ENCODE peak calls at places on chromosomes 4 and X, in seven cellular contexts. M is IMR-90, U is mesendoderm, Z is neuronal stem cell, P is mesenchymal stem cell, L is H1, I is trophoblast cell. B is an unnamed sample.

GRCh38 chr4:30005995-30006394 is 714.2 kb upstream of the PCDH7 start:
- DNase-seq in M (no peak), U (no peak), Z (no peak), P (no peak), L (no peak), I (no peak), B (no peak)

GRCh38 chrX:129836827-129837226 is 6.9 kb downstream of the ZDHHC9 start:
- DNase-seq in M (no peak), U (no peak), Z (no peak), P (no peak), L (no peak), I (peak), B (no peak)

GRCh38 chrX:135973025-135973547 is 702 bp downstream of the MMGT1 start:
- DNase-seq in M (peak), U (no peak), Z (no peak), P (peak), L (no peak), I (no peak), B (no peak)

GRCh38 chr4:115278830-115279229 is 165.4 kb upstream of the NDST4 start:
- DNase-seq in M (no peak), U (no peak), Z (no peak), P (no peak), L (no peak), I (no peak), B (no peak)

GRCh38 chr4:2105559-2105958 is 46.4 kb downstream of the NAT8L start:
- DNase-seq in M (peak), U (no peak), Z (no peak), P (no peak), L (no peak), I (no peak), B (no peak)

GRCh38 chr4:95556460-95556859 is 7.7 kb upstream of the UNC5C start:
- DNase-seq in M (no peak), U (peak), Z (no peak), P (peak), L (no peak), I (no peak), B (no peak)

GRCh38 chrX:87409113-87409841 is 108.3 kb upstream of the KLHL4 start:
- DNase-seq in M (peak), U (peak), Z (no peak), P (peak), L (no peak), I (no peak), B (no peak)

GRCh38 chrX:15947648-15948317 is 93.2 kb upstream of the AP1S2 start:
- DNase-seq in M (peak), U (peak), Z (peak), P (peak), L (peak), I (no peak), B (peak)

GRCh38 chr4:153486281-153487151 is 20.4 kb downstream of the TMEM131L start:
- DNase-seq in M (peak), U (peak), Z (no peak), P (peak), L (no peak), I (peak), B (peak)

GRCh38 chr4:178738026-178738425 is 1295.8 kb upstream of the AGA start:
- DNase-seq in M (no peak), U (no peak), Z (no peak), P (no peak), L (no peak), I (no peak), B (no peak)

GRCh38 chrX:40272141-40272540 is 174.4 kb upstream of the BCOR start:
- DNase-seq in M (no peak), U (no peak), Z (no peak), P (no peak), L (no peak), I (peak), B (no peak)

GRCh38 chr4:38266616-38267015 is 306.4 kb downstream of the PTTG2 start:
- DNase-seq in M (peak), U (no peak), Z (no peak), P (peak), L (no peak), I (peak), B (no peak)

GRCh38 chrX:48492293-48492910 is 16.4 kb upstream of the PORCN start:
- DNase-seq in M (peak), U (no peak), Z (no peak), P (peak), L (no peak), I (no peak), B (no peak)

GRCh38 chr4:87985887-87986200 is 10.3 kb downstream of the SPP1 start:
- DNase-seq in M (no peak), U (no peak), Z (no peak), P (no peak), L (no peak), I (no peak), B (no peak)

DNA sequence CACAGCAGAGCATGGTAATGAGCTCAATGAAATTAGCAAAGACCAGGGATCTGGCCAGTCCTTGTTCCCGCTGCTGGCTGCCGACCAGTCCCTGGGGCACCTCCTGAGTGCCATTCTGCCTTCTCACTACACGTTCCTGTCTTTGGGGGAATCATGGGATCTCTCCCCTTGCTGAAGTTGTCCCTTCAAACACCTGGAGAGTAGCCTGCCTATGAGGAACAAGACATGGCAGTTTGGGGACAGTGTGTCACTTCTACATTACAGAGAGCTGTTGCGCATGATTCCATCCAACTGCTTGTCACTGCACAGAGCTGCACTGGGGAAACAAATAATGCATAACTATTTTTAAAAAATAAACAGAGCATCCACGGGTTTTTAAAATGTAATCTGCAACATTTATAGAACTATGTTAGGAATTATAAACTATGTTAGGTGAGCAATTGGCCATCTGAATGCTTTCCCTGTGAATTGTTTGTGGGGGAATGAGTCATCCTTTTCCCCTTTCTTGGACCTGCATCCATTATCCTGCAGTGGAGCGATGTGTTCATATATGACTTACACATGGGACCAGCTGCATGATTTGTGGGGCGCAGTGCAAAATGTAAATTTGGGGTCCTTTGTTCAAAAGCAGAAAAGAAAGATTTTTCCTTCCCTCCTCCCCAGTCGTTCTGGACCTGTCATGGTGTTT is 115.1 kb upstream of the TBL1X start:
- DNase-seq in M (peak), U (no peak), Z (no peak), P (peak), L (no peak), I (no peak), B (no peak)
- H3K4me2 ChIP-seq in M (peak), U (no peak), Z (no peak), P (no peak), L (no peak), I (no peak), B (no peak)

DNA sequence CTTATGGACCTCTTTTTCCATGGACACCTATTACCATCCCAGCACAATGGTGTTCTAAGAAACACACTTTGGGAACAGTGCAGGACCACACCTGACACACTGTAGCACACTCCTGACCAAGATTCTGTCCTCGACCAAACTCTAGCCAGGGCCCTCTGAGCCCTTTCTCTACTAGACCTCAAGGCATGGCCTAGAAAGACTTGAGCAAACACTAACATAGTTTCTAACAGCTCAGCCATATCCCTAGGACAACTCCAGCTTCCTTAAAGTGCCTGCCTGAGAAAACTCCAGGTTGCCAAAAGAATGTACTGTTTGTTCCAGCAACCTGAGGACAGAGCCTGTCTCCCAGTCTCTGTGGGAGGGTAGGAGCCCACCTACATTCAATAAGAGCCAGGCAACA is 48.3 kb downstream of the QDPR start:
- DNase-seq in M (no peak), U (no peak), Z (no peak), P (no peak), L (no peak), I (no peak), B (no peak)
- H4K8ac ChIP-seq in M (no peak), U (no peak), Z (no peak), P (no peak), L (no peak), I (no peak), B (no peak)

GRCh38 chr4:62327612-62328297 is 1127.6 kb downstream of the ADGRL3 start:
- DNase-seq in M (no peak), U (no peak), Z (no peak), P (no peak), L (no peak), I (no peak), B (no peak)
- H2BK120ac ChIP-seq in M (no peak), U (no peak), Z (no peak), P (no peak), L (no peak), I (no peak), B (no peak)

GRCh38 chr4:142549248-142549647 is 296.9 kb downstream of the INPP4B start:
- DNase-seq in M (no peak), U (no peak), Z (no peak), P (no peak), L (no peak), I (no peak), B (no peak)
- H3K4me2 ChIP-seq in M (no peak), U (no peak), Z (no peak), P (no peak), L (no peak), I (no peak), B (no peak)

GRCh38 chr4:172957216-172957615 is 211.4 kb upstream of the GALNT7 start:
- DNase-seq in M (no peak), U (peak), Z (no peak), P (no peak), L (no peak), I (no peak), B (no peak)
- H4K8ac ChIP-seq in M (no peak), U (no peak), Z (no peak), P (no peak), L (no peak), I (no peak), B (no peak)

DNA sequence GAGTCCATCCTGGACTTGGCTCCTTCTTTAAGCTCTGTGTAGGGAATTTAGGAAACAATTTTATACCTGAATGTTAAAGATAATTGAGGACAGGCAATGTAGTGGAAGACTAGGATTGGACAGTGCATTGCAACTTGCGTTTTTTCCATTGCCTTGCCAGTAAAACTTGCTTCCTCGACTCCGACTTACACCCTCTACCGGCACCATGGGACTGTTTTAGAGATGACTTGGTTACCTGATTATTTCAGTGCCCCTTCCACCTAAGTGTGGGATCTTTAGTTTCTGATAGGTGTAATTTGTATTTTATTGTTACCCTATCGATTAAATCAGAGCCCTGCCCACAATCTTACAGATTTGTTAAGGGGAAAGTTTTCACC is 1.2 kb downstream of the PRPS1 start:
- DNase-seq in M (peak), U (peak), Z (no peak), P (peak), L (no peak), I (peak), B (no peak)
- H2BK120ac ChIP-seq in M (no peak), U (no peak), Z (no peak), P (no peak), L (no peak), I (no peak), B (no peak)

DNA sequence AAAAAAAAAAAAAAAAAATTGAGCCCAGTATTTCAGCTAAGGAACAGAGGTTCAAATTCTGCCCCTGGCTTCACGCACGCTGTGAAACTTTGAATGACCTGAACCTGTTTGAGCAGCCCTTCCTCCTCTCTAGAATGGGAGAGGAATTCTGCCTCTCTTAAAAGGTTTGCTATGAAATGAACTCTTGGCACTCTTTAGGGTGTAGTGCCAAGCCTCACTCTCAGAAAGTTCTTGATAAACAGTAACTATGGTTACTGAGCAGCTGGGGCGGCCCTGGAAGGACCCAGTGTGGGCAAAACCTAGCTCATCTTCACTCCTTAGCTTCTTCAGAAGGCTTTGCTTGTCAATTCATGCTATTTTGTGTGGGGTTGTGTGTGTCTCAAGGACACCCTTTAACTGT is 73.7 kb downstream of the GEMIN8 start:
- DNase-seq in M (no peak), U (no peak), Z (no peak), P (no peak), L (no peak), I (no peak), B (no peak)
- H3K4me2 ChIP-seq in M (no peak), U (no peak), Z (no peak), P (no peak), L (no peak), I (no peak), B (no peak)

GRCh38 chrX:68982476-68982875 is 153.7 kb downstream of the EFNB1 start:
- DNase-seq in M (no peak), U (no peak), Z (no peak), P (no peak), L (no peak), I (no peak), B (no peak)
- H4K8ac ChIP-seq in M (no peak), U (no peak), Z (no peak), P (no peak), L (no peak), I (no peak), B (no peak)

GRCh38 chrX:23509256-23509655 is 158.0 kb upstream of the PRDX4 start:
- DNase-seq in M (no peak), U (peak), Z (no peak), P (no peak), L (no peak), I (no peak), B (peak)

GRCh38 chrX:23515028-23515427 is 152.3 kb upstream of the PRDX4 start:
- DNase-seq in M (no peak), U (no peak), Z (no peak), P (no peak), L (no peak), I (no peak), B (no peak)

GRCh38 chrX:23513121-23513520 is 154.2 kb upstream of the PRDX4 start:
- DNase-seq in M (no peak), U (peak), Z (no peak), P (no peak), L (no peak), I (no peak), B (peak)

GRCh38 chrX:23511783-23512182 is 155.5 kb upstream of the PRDX4 start:
- DNase-seq in M (no peak), U (no peak), Z (no peak), P (no peak), L (no peak), I (no peak), B (no peak)

DNA sequence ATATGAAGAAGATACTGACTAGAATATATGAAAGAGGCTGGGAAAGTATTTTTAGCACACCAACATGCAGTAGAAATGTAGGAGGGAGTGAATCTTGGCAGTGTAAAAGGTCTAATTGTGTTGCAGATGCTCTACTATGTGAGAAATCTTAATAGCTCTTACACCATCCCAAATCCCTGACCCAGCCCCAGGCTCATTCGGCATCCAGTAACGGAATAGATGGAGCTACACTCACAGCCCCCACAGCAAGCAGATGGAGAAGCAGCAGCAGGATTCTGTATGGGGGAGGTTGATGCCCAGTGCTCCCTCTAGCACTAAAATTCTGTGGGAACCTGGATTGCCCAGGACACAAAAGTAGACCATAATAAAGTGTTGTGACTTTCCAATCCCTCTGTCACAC is 153.2 kb upstream of the PRDX4 start:
- DNase-seq in M (no peak), U (no peak), Z (no peak), P (no peak), L (no peak), I (no peak), B (no peak)
- H2BK120ac ChIP-seq in M (no peak), U (no peak), Z (no peak), P (no peak), L (no peak), I (no peak), B (no peak)

GRCh38 chr4:56410247-56410646 is 23.0 kb upstream of the AASDH start:
- DNase-seq in M (peak), U (peak), Z (peak), P (peak), L (no peak), I (peak), B (peak)
- H3K4me2 ChIP-seq in M (peak), U (no peak), Z (no peak), P (peak), L (peak), I (peak), B (no peak)